ENCODE peak calls at places on chromosome X, in nine cellular contexts. Y is PC-9; Q is foreskin fibroblast; M is NCI-H1092 treated with DMSO at 0.1 percent for 48 hours; U is mucosa of descending colon; P is fibroblast of lung; O is GM12892; C is heart right ventricle; A is stimulated activated CD8-positive, alpha-beta memory T cell treated with anti-CD3 and anti-CD28 coated beads, Interleukin-4, amount 100 ng/mL, for 4 hours. L is an unnamed sample.

GRCh38 chrX:30865020-30865419 is 24.0 kb downstream of the TAB3 start:
- DNase-seq in Y (no peak), Q (peak), M (no peak), U (no peak), P (no peak), O (no peak), C (no peak), A (no peak), L (no peak)

GRCh38 chrX:11309220-11309619 is 16.0 kb downstream of the AMELX start:
- DNase-seq in Y (no peak), Q (peak), M (no peak), U (no peak), P (no peak), O (no peak), C (no peak), A (no peak), L (no peak)

GRCh38 chrX:9352683-9353430 is 112.0 kb upstream of the TBL1X start:
- DNase-seq in Y (peak), Q (peak), M (no peak), U (no peak), P (peak), O (no peak), C (no peak), A (no peak), L (no peak)

GRCh38 chrX:41029332-41029731 is 55.9 kb upstream of the USP9X start:
- DNase-seq in Y (no peak), Q (no peak), M (no peak), U (no peak), P (no peak), O (no peak), C (no peak), A (no peak), L (peak)

GRCh38 chrX:119427024-119427794 is 28.1 kb downstream of the SLC25A43 start:
- DNase-seq in Y (no peak), Q (peak), M (no peak), U (peak), P (peak), O (peak), C (peak), A (no peak), L (peak)

GRCh38 chrX:64782923-64783322 is 193.3 kb downstream of the ZC4H2 start:
- DNase-seq in Y (no peak), Q (no peak), M (no peak), U (no peak), P (no peak), O (no peak), C (no peak), A (no peak), L (no peak)

GRCh38 chrX:53284684-53285447 is 3.5 kb upstream of the IQSEC2 start:
- DNase-seq in Y (no peak), Q (peak), M (peak), U (peak), P (peak), O (peak), C (peak), A (peak), L (peak)

GRCh38 chrX:9940397-9940796 is 26.8 kb upstream of the CLDN34 start:
- DNase-seq in Y (peak), Q (peak), M (no peak), U (no peak), P (peak), O (no peak), C (no peak), A (no peak), L (no peak)

GRCh38 chrX:107565916-107566602 is 62.3 kb upstream of the PRPS1 start:
- DNase-seq in Y (no peak), Q (no peak), M (peak), U (no peak), P (no peak), O (no peak), C (no peak), A (no peak), L (no peak)

L was measured in right lobe of liver.